ENCODE peak calls at places on chromosomes 13 and 19, in four cellular contexts. One of them, this sample, is unnamed.

GRCh38 chr13:24052547-24052981 is 108.0 kb upstream of the SPATA13 start:
- DNase-seq in cardiac fibroblast: no peak
- DNase-seq in PC-3: no peak
- DNase-seq in dorsolateral prefrontal cortex: no peak
- DNase-seq in this sample: no peak

GRCh38 chr13:80173224-80173623 is 167.7 kb downstream of the SPRY2 start:
- DNase-seq in dorsolateral prefrontal cortex: no peak
- DNase-seq in PC-3: no peak
- DNase-seq in cardiac fibroblast: no peak
- DNase-seq in this sample: no peak

GRCh38 chr13:104936304-104936703 is 1599.2 kb downstream of the EFNB2 start:
- DNase-seq in dorsolateral prefrontal cortex: no peak
- DNase-seq in PC-3: no peak
- DNase-seq in cardiac fibroblast: no peak
- DNase-seq in this sample: no peak

GRCh38 chr19:46717716-46718143 is 816 bp upstream of the PRKD2 start:
- DNase-seq in dorsolateral prefrontal cortex: no peak
- DNase-seq in PC-3: no peak
- DNase-seq in cardiac fibroblast: no peak
- DNase-seq in this sample: no peak

GRCh38 chr13:44331912-44332840 is 41.4 kb upstream of the SERP2 start:
- DNase-seq in PC-3: peak
- DNase-seq in cardiac fibroblast: peak
- DNase-seq in dorsolateral prefrontal cortex: peak
- DNase-seq in this sample: no peak

GRCh38 chr19:15227261-15227660 is 5.0 kb downstream of the EPHX3 start:
- DNase-seq in PC-3: no peak
- DNase-seq in cardiac fibroblast: no peak
- DNase-seq in dorsolateral prefrontal cortex: no peak
- DNase-seq in this sample: no peak

GRCh38 chr13:99178636-99179035 is 22.0 kb upstream of the UBAC2 start:
- DNase-seq in dorsolateral prefrontal cortex: no peak
- DNase-seq in PC-3: no peak
- DNase-seq in cardiac fibroblast: peak
- DNase-seq in this sample: no peak

GRCh38 chr19:37874784-37875183 is 31.6 kb downstream of the WDR87 start:
- DNase-seq in cardiac fibroblast: no peak
- DNase-seq in dorsolateral prefrontal cortex: no peak
- DNase-seq in PC-3: no peak
- DNase-seq in this sample: no peak

GRCh38 chr19:30722236-30722635 is 350.1 kb downstream of the ZNF536 start:
- DNase-seq in dorsolateral prefrontal cortex: no peak
- DNase-seq in PC-3: no peak
- DNase-seq in cardiac fibroblast: no peak
- DNase-seq in this sample: no peak

GRCh38 chr13:37944476-37945442 is 75.2 kb upstream of the TRPC4 start:
- DNase-seq in PC-3: no peak
- DNase-seq in cardiac fibroblast: peak
- DNase-seq in dorsolateral prefrontal cortex: no peak
- DNase-seq in this sample: no peak

GRCh38 chr13:75368167-75368566 is 113.8 kb downstream of the TBC1D4 start:
- DNase-seq in cardiac fibroblast: peak
- DNase-seq in PC-3: peak
- DNase-seq in dorsolateral prefrontal cortex: no peak
- DNase-seq in this sample: peak

GRCh38 chr19:982567-983170 is 1.5 kb upstream of the WDR18 start:
- DNase-seq in dorsolateral prefrontal cortex: peak
- DNase-seq in cardiac fibroblast: peak
- DNase-seq in PC-3: peak
- DNase-seq in this sample: no peak

GRCh38 chr13:104281910-104282309 is 1215.7 kb upstream of the SLC10A2 start:
- DNase-seq in cardiac fibroblast: no peak
- DNase-seq in dorsolateral prefrontal cortex: no peak
- DNase-seq in PC-3: no peak
- DNase-seq in this sample: no peak

GRCh38 chr13:41059466-41059865 is 1.8 kb upstream of the WBP4 start:
- DNase-seq in PC-3: peak
- DNase-seq in dorsolateral prefrontal cortex: no peak
- DNase-seq in cardiac fibroblast: peak
- DNase-seq in this sample: no peak

GRCh38 chr13:33334831-33335230 is 49.3 kb upstream of the STARD13 start:
- DNase-seq in PC-3: no peak
- DNase-seq in cardiac fibroblast: no peak
- DNase-seq in dorsolateral prefrontal cortex: no peak
- DNase-seq in this sample: no peak

DNA sequence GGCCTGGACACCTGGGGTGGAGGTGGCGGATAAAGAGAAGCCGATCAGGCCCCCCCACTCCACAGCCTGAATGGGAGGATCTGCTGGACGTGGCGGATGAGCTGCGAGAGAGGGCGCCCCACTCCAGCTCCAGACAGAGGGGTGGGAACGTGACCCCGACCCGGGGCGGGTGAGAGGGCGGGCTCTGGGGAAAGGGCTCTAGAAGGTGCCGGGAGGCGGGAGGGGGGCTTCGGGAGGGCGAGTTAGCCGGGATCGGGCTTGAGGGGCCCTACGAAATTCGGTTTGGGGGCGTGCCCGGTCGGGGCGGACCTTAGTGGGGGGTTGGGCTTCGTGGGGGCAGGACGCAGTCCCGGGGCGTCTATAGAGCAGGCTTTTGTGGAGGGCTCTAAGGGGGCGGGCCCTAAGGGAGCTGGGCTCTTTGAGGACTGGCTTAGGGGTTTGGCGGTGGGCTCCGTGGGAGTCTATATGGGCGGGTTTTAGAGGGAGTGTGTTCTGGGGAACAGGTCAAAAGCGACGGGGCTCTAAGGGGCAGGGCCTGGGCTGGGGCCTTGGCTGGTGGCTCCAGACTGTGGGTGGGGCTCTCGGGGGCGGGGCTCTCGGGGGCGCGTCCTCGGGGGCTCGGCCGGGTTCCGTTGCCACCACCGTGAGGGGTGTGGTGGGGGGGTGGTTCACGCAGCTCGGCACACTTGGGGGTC is 4.1 kb upstream of the NANOS3 start:
- DNase-seq in PC-3: no peak
- DNase-seq in dorsolateral prefrontal cortex: no peak
- DNase-seq in cardiac fibroblast: no peak
- DNase-seq in this sample: no peak
- TF ChIP-seq CTCF in PC-3: no peak
- TF ChIP-seq CTCF in dorsolateral prefrontal cortex: no peak
- TF ChIP-seq CTCF in cardiac fibroblast: no peak
- TF ChIP-seq CTCF in this sample: peak

DNA sequence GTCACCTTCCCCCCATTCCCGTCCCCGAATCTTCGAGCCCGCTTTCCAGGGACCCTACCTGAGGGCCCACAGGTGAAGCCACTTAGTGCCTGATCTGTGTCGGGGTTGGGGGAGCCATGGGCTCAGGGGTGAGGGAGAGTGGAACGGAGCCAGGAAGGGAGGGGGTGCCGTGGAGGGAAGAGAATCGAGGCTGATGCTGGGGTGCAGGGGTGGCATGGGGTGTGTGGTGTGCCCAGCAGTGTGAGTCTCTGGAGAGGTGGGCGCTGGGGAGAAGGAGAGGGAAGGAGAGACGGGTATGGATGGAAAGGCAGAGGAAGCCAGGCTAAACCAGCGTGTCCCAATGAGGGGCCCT is 1.1 kb upstream of the HPN start:
- DNase-seq in PC-3: no peak
- DNase-seq in cardiac fibroblast: no peak
- DNase-seq in dorsolateral prefrontal cortex: no peak
- DNase-seq in this sample: no peak
- H3K4me3 ChIP-seq in PC-3: no peak
- H3K4me3 ChIP-seq in cardiac fibroblast: no peak
- H3K4me3 ChIP-seq in dorsolateral prefrontal cortex: peak
- H3K4me3 ChIP-seq in this sample: no peak

GRCh38 chr19:13152854-13153626 is 2.8 kb downstream of the IER2 start:
- DNase-seq in dorsolateral prefrontal cortex: peak
- DNase-seq in cardiac fibroblast: peak
- DNase-seq in PC-3: peak
- DNase-seq in this sample: no peak

GRCh38 chr19:13150919-13151604 is 851 bp downstream of the IER2 start:
- DNase-seq in PC-3: no peak
- DNase-seq in dorsolateral prefrontal cortex: no peak
- DNase-seq in cardiac fibroblast: no peak
- DNase-seq in this sample: no peak

GRCh38 chr19:13152356-13152853 is 2.2 kb downstream of the IER2 start:
- DNase-seq in cardiac fibroblast: no peak
- DNase-seq in dorsolateral prefrontal cortex: no peak
- DNase-seq in PC-3: no peak
- DNase-seq in this sample: no peak

GRCh38 chr19:13150187-13150918 is at the start of the genes IER2 and STX10:
- DNase-seq in cardiac fibroblast: peak
- DNase-seq in dorsolateral prefrontal cortex: peak
- DNase-seq in PC-3: peak
- DNase-seq in this sample: no peak

DNA sequence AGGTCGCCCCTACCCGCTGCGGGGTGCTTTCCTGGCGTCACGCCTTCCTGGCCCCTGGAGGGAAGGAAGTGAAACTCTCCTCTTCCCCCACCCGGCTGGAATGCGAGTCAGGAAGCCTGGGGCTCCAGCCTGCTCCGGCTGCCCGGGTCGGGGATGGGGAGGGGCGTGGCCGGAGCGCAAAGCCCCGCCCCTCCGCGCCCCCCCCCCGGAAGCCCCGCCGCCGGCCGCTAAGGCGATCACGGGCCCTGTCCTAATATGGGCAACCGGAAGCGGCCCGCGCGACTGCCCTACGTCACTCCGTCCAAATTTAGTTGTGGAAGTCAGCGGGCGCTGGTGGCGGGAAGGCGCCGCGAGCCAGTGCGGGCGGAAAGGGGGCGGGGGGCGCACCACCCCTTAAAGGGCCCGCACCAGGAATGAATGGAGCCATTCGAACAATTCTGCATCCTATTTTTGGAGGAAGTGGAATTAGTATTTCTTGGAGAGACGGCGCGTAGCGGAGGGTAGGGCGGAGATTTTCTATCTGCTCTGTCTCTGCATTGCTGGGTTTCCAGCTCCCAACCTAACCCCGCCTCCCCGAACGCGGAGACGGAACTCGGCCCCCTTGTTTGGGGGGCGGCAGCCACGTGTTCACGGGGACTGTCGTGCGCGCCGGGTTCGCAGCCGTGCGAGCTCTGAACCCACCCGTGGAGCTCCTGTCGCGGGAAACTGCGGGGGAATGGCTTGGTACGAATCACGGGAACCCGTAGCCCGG is 1.6 kb downstream of the IER2 start:
- DNase-seq in cardiac fibroblast: peak
- DNase-seq in dorsolateral prefrontal cortex: peak
- DNase-seq in PC-3: peak
- DNase-seq in this sample: no peak
- TF ChIP-seq CTCF in cardiac fibroblast: no peak
- TF ChIP-seq CTCF in dorsolateral prefrontal cortex: peak
- TF ChIP-seq CTCF in PC-3: peak
- TF ChIP-seq CTCF in this sample: peak

DNA sequence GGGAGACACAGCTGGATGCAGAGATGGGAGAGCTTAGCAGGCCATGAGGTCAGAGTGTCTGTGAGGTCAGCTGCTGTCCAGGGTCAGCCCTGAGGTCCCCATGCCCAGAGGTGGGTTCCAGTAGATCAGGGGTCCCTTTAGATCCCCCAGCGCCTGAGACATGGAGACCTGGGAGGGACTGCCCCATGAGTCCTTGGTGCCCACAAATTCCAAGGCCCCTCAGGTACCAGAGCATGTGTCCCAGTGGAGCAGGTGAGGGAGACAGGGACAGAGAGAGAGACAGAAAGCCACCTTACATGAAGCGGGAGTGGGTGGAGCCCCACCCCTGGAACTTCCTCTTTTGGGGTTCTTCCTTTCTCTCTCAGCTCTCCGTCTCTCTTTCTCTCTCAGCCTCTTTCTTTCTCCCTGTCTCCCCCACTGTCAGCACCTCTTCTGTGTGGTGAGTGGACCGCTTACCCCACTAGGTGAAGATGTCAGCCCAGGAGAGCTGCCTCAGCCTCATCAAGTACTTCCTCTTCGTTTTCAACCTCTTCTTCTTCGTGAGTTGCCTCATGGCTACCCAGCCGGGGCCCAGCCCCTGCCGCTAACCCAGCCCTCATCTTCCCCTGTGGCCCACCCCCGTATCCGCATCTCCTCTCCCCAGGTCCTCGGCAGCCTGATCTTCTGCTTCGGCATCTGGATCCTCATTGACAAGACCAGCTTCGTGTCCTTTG is at the start of gene CD37:
- DNase-seq in dorsolateral prefrontal cortex: no peak
- DNase-seq in cardiac fibroblast: no peak
- DNase-seq in PC-3: no peak
- DNase-seq in this sample: no peak
- H3K4me3 ChIP-seq in dorsolateral prefrontal cortex: no peak
- H3K4me3 ChIP-seq in cardiac fibroblast: no peak
- H3K4me3 ChIP-seq in PC-3: no peak
- H3K4me3 ChIP-seq in this sample: no peak

DNA sequence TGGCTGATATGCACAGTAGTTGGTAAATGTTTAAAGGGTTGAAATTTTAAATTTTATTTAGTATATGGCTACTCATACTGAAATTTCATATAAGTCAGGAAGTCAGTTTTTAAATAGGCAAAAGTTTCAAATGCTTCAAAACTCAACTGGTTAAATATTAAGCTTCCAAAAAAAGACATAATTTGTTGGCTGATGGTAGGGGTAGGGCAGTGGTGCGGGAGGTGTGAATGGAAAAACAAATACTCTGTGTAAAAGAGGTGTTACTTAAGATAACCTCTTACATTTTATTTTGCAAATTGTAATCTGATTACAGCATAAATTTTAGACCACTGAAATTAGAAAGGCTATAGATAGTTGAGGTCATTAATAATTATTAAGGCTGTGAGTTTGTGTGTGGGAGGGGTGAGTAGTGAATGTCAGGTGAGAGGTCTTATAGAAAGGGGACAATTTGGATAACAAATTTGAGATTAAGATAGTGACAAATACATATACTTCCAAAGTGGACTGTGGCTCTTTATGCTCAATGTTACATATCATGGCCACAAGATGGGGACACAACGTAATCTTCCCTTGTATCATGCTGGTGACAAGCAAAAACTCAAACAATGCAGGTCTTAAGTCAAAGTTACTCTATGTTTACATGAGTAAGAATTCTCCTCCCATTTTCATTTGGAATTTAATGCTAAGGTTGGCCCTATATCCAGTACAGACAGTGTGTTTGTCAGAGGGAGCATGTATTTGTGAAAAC is 36.6 kb upstream of the OXGR1 start:
- DNase-seq in dorsolateral prefrontal cortex: no peak
- DNase-seq in PC-3: peak
- DNase-seq in cardiac fibroblast: peak
- DNase-seq in this sample: no peak
- TF ChIP-seq CTCF in dorsolateral prefrontal cortex: peak
- TF ChIP-seq CTCF in PC-3: peak
- TF ChIP-seq CTCF in cardiac fibroblast: peak
- TF ChIP-seq CTCF in this sample: peak

DNA sequence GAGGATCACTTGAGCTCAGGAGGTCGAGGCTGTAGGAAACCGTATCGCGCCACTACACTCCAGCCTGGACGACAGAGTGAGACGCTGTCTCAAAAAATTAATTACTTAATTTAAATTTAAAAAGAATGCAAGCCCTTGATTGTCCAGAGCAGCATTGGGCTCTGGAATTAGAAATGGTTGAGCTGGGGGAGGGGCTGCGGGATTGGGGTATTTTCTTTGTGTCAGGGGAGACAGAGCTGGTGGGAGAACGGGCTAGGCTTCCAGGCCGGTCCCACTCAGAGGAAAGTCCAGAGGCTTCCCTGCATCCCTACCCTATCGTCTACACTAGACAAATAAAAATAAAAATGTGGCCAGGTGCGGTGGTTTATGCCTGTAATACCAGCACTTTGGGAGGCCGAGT is 2.2 kb upstream of the RAB3A start:
- DNase-seq in cardiac fibroblast: no peak
- DNase-seq in dorsolateral prefrontal cortex: no peak
- DNase-seq in PC-3: no peak
- DNase-seq in this sample: no peak
- H3K4me3 ChIP-seq in cardiac fibroblast: no peak
- H3K4me3 ChIP-seq in dorsolateral prefrontal cortex: peak
- H3K4me3 ChIP-seq in PC-3: no peak
- H3K4me3 ChIP-seq in this sample: no peak